ENCODE peak calls at places on chromosomes 4 and X, in four cellular contexts. W is transverse colon; E is tibial nerve; V is CD4-positive, alpha-beta T cell. U is an unnamed sample.

GRCh38 chr4:1318046-1318375 is 28.3 kb downstream of the MAEA start:
- DNase-seq in W (no peak), E (no peak), V (no peak), U (no peak)

GRCh38 chrX:103730746-103731508 is 20.2 kb downstream of the TMEM31 start:
- DNase-seq in W (no peak), E (peak), V (no peak), U (no peak)

GRCh38 chrX:10457092-10457491 is 163.3 kb downstream of the MID1 start:
- DNase-seq in W (no peak), E (no peak), V (no peak), U (no peak)

GRCh38 chr4:130185123-130185522 is 1089.2 kb downstream of the C4orf33 start:
- DNase-seq in W (no peak), E (no peak), V (no peak), U (no peak)

GRCh38 chr4:19807505-19807904 is 444.2 kb upstream of the SLIT2 start:
- DNase-seq in W (no peak), E (no peak), V (no peak), U (no peak)

GRCh38 chr4:56323386-56323785 is 63.9 kb downstream of the AASDH start:
- DNase-seq in W (no peak), E (no peak), V (no peak), U (no peak)

GRCh38 chr4:183337833-183338232 is 15.6 kb upstream of the CLDN24 start:
- DNase-seq in W (no peak), E (no peak), V (no peak), U (no peak)

GRCh38 chrX:8988456-8988855 is 45.5 kb downstream of the FAM9B start:
- DNase-seq in W (no peak), E (no peak), V (no peak), U (no peak)

GRCh38 chrX:48490661-48491060 is 14.7 kb downstream of the FTSJ1 start:
- DNase-seq in W (no peak), E (no peak), V (no peak), U (no peak)

GRCh38 chr4:81130569-81130968 is 84.5 kb downstream of the PRKG2 start:
- DNase-seq in W (no peak), E (no peak), V (no peak), U (no peak)

GRCh38 chrX:45731448-45731847 is 530.8 kb upstream of the DIPK2B start:
- DNase-seq in W (no peak), E (no peak), V (no peak), U (no peak)

GRCh38 chr4:48247142-48247877 is 22.3 kb downstream of the TEC start:
- DNase-seq in W (no peak), E (no peak), V (no peak), U (no peak)

GRCh38 chr4:27775156-27775555 is 914.5 kb downstream of the STIM2 start:
- DNase-seq in W (no peak), E (no peak), V (no peak), U (no peak)

GRCh38 chr4:4752576-4753401 is 106.7 kb upstream of the MSX1 start:
- DNase-seq in W (no peak), E (no peak), V (no peak), U (no peak)

GRCh38 chrX:109774706-109775105 is 41.6 kb upstream of the ACSL4 start:
- DNase-seq in W (no peak), E (no peak), V (no peak), U (no peak)

GRCh38 chrX:150763810-150764209 is 70.6 kb downstream of the MTMR1 start:
- DNase-seq in W (no peak), E (no peak), V (no peak), U (no peak)

GRCh38 chr4:25174674-25175073 is 14.4 kb upstream of the SEPSECS start:
- DNase-seq in W (no peak), E (no peak), V (no peak), U (no peak)

GRCh38 chr4:2248821-2249261 is 6.9 kb upstream of the HAUS3 start:
- DNase-seq in W (no peak), E (peak), V (no peak), U (no peak)

GRCh38 chr4:125541836-125542235 is 227.1 kb downstream of the FAT4 start:
- DNase-seq in W (no peak), E (no peak), V (no peak), U (no peak)

GRCh38 chr4:183201331-183201730 is 102.3 kb downstream of the WWC2 start:
- DNase-seq in W (no peak), E (no peak), V (no peak), U (no peak)

GRCh38 chr4:24368801-24369200 is 215.6 kb downstream of the DHX15 start:
- DNase-seq in W (no peak), E (no peak), V (no peak), U (no peak)

GRCh38 chr4:148574941-148575340 is 132.7 kb upstream of the NR3C2 start:
- DNase-seq in W (no peak), E (no peak), V (no peak), U (no peak)

GRCh38 chr4:126004936-126005335 is 690.2 kb downstream of the FAT4 start:
- DNase-seq in W (no peak), E (no peak), V (no peak), U (no peak)

GRCh38 chr4:7666744-7667143 is 232.0 kb upstream of the PSAPL1 start:
- DNase-seq in W (no peak), E (no peak), V (no peak), U (no peak)

GRCh38 chrX:107673933-107674479 is 45.7 kb downstream of the PRPS1 start:
- DNase-seq in W (peak), E (peak), V (peak), U (peak)

GRCh38 chrX:97039363-97040029 is 155.8 kb downstream of the RPA4 start:
- DNase-seq in W (peak), E (no peak), V (no peak), U (no peak)

GRCh38 chrX:47311857-47312774 is 58.3 kb upstream of the ZNF157 start:
- DNase-seq in W (peak), E (peak), V (peak), U (no peak)

GRCh38 chr4:27629532-27630225 is 769.0 kb downstream of the STIM2 start:
- DNase-seq in W (no peak), E (no peak), V (no peak), U (no peak)

GRCh38 chr4:141074098-141074878 is 59.0 kb downstream of the RNF150 start:
- DNase-seq in W (no peak), E (no peak), V (no peak), U (no peak)

GRCh38 chr4:6633091-6633906 is 7.2 kb upstream of the MRFAP1 start:
- DNase-seq in W (no peak), E (no peak), V (no peak), U (no peak)

GRCh38 chr4:152352645-152353116 is 183.2 kb downstream of the FBXW7 start:
- DNase-seq in W (peak), E (peak), V (no peak), U (peak)

GRCh38 chr4:152352215-152352614 is 183.7 kb downstream of the FBXW7 start:
- DNase-seq in W (no peak), E (no peak), V (no peak), U (no peak)

GRCh38 chr4:152351080-152351479 is 184.8 kb downstream of the FBXW7 start:
- DNase-seq in W (no peak), E (no peak), V (no peak), U (no peak)

GRCh38 chr4:152346979-152347378 is 188.9 kb downstream of the FBXW7 start:
- DNase-seq in W (no peak), E (no peak), V (no peak), U (no peak)

GRCh38 chr4:152348670-152349069 is 187.2 kb downstream of the FBXW7 start:
- DNase-seq in W (no peak), E (no peak), V (no peak), U (no peak)
- TF ChIP-seq CTCF in W (no peak), E (no peak), V (peak), U (no peak)

DNA sequence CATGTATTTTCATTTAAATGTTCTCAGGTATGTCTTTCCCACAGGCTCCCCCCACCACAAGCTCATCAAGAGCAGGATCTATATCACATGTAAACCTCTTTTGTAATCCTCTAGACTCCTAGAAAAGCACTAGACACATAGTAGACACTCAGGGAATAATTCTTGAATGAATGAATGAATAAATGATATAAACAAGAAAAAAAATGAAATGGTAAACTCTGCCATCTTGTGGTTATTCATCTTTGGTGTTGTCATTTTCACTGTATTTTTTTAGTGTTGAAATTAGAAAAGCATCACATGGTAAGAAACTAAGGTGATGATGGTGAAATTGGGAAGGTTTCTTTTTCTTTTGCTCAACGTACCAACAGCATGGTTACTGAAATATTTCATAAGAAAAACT is 34.2 kb upstream of the C1GALT1C1 start:
- DNase-seq in W (no peak), E (no peak), V (no peak), U (no peak)
- TF ChIP-seq CTCF in W (peak), E (no peak), V (no peak), U (no peak)

DNA sequence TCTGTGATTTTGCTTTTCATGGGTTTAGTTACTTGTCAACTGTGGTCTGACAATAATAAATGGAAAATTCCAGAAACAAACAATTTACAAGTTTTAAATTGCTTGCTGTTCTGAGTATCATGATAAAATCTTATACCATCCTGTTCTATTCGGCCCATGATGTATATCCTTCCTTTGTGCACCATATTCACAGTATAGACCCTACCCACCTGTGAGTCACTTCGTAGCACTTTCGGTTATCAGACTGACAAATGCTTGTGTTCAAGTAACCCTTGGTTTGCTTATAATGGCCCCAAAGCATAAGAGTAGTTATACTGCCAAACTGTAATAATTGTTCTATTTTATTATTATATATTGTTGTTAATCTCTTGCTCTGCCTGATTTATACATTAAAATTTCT is 1183.4 kb upstream of the PCDH7 start:
- DNase-seq in W (no peak), E (no peak), V (no peak), U (no peak)
- TF ChIP-seq CTCF in W (no peak), E (no peak), V (no peak), U (no peak)

GRCh38 chr4:77047037-77047436 is 28.8 kb downstream of the CCNI start:
- DNase-seq in W (no peak), E (no peak), V (no peak), U (no peak)

GRCh38 chr4:77040856-77041576 is 34.8 kb downstream of the CCNI start:
- DNase-seq in W (no peak), E (no peak), V (no peak), U (no peak)

GRCh38 chr4:77044458-77045124 is 31.2 kb downstream of the CCNI start:
- DNase-seq in W (no peak), E (no peak), V (no peak), U (no peak)

GRCh38 chr4:77043507-77044131 is 32.2 kb downstream of the CCNI start:
- DNase-seq in W (no peak), E (no peak), V (no peak), U (no peak)

GRCh38 chr4:77045490-77045889 is 30.3 kb downstream of the CCNI start:
- DNase-seq in W (no peak), E (no peak), V (no peak), U (no peak)
- TF ChIP-seq CTCF in W (no peak), E (no peak), V (no peak), U (no peak)

U was measured in omental fat pad.